ENCODE peak calls at places on chromosomes 13 and 19, in six cellular contexts. T, C, O, W, A and L are unnamed samples.

GRCh38 chr13:31982124-31982523 is 49.5 kb upstream of the FRY start:
- DNase-seq in T (no peak), W (no peak), A (no peak), C (no peak), O (no peak), L (no peak)

GRCh38 chr13:51966186-51966585 is 45.1 kb downstream of the ATP7B start:
- DNase-seq in T (no peak), W (no peak), A (no peak), O (no peak), C (no peak), L (no peak)

GRCh38 chr13:113075711-113076110 is 29.9 kb upstream of the F7 start:
- DNase-seq in W (no peak), C (no peak), T (no peak), A (no peak), O (no peak), L (no peak)

GRCh38 chr19:10033614-10034013 is 20.3 kb downstream of the RDH8 start:
- DNase-seq in W (no peak), T (no peak), A (no peak), O (no peak), C (no peak), L (no peak)

GRCh38 chr13:53143757-53144320 is 115.2 kb downstream of the OLFM4 start:
- DNase-seq in O (no peak), T (no peak), A (no peak), C (no peak), W (no peak), L (no peak)

GRCh38 chr19:21698215-21698614 is 69.2 kb downstream of the ZNF100 start:
- DNase-seq in W (peak; percentile 42), C (no peak), A (no peak), T (peak; percentile 16), O (no peak), L (no peak)

GRCh38 chr13:95039415-95039814 is 261.8 kb downstream of the ABCC4 start:
- DNase-seq in T (no peak), A (no peak), W (peak; percentile 22), O (no peak), C (no peak), L (no peak)

GRCh38 chr13:113053801-113054604 is 51.6 kb upstream of the F7 start:
- DNase-seq in C (no peak), O (no peak), A (no peak), T (no peak), W (no peak), L (peak; percentile 16)

GRCh38 chr13:43397110-43397509 is 373.7 kb downstream of the DNAJC15 start:
- DNase-seq in W (peak; percentile 86), C (no peak), T (no peak), O (no peak), A (no peak), L (no peak)

GRCh38 chr19:3494051-3494450 is 6.4 kb downstream of the DOHH start:
- DNase-seq in W (no peak), A (no peak), C (no peak), T (peak; percentile 85), O (no peak), L (peak; percentile 72)

GRCh38 chr13:73060251-73061160 is 1.7 kb downstream of the KLF5 start:
- DNase-seq in C (no peak), W (peak; percentile 62), O (peak; percentile 33), A (no peak), T (peak; percentile 38), L (no peak)

GRCh38 chr13:42574435-42575311 is 721 bp downstream of the TNFSF11 start:
- DNase-seq in T (no peak), A (no peak), W (no peak), O (no peak), C (peak; percentile 49), L (no peak)

GRCh38 chr19:13208131-13208963 is 58.1 kb downstream of the IER2 start:
- DNase-seq in A (no peak), T (no peak), O (peak; percentile 28), W (peak; percentile 78), C (no peak), L (peak; percentile 87)

GRCh38 chr13:48429036-48429435 is 16.1 kb upstream of the LPAR6 start:
- DNase-seq in W (no peak), A (no peak), O (no peak), T (no peak), C (no peak), L (no peak)

GRCh38 chr13:21538753-21539152 is 65.2 kb downstream of the MICU2 start:
- DNase-seq in T (no peak), O (no peak), C (no peak), A (no peak), W (no peak), L (no peak)

GRCh38 chr19:33821871-33822270 is 25.2 kb downstream of the KCTD15 start:
- DNase-seq in W (peak; percentile 13), C (no peak), A (no peak), O (no peak), T (no peak), L (no peak)

GRCh38 chr19:12913871-12914690 is 5.0 kb downstream of the SYCE2 start:
- DNase-seq in C (no peak), T (no peak), A (no peak), O (no peak), W (peak; percentile 57), L (peak; percentile 30)

GRCh38 chr19:43731854-43732253 is 16.0 kb downstream of the IRGC start:
- DNase-seq in T (no peak), W (no peak), O (no peak), A (no peak), C (no peak), L (no peak)

GRCh38 chr13:40235160-40235796 is 431.2 kb downstream of the FOXO1 start:
- DNase-seq in O (no peak), A (no peak), T (no peak), C (no peak), W (peak; percentile 79), L (no peak)

GRCh38 chr13:79806821-79807220 is 325.9 kb downstream of the NDFIP2 start:
- DNase-seq in A (no peak), C (no peak), T (no peak), W (no peak), O (no peak), L (no peak)

GRCh38 chr19:10044390-10044789 is 31.1 kb downstream of the RDH8 start:
- DNase-seq in A (no peak), T (no peak), C (no peak), O (no peak), W (no peak), L (no peak)

GRCh38 chr19:17733127-17733526 is 13.8 kb downstream of the MAP1S start:
- DNase-seq in W (no peak), T (no peak), A (no peak), C (no peak), O (no peak), L (peak; percentile 78)

GRCh38 chr13:92991687-92992086 is 234.9 kb upstream of the GPC6 start:
- DNase-seq in O (no peak), W (peak; percentile 5), T (no peak), A (no peak), C (no peak), L (no peak)

GRCh38 chr19:44807162-44807561 is 1.7 kb upstream of the BCAM start:
- DNase-seq in C (no peak), T (no peak), O (no peak), W (no peak), A (peak; percentile 84), L (no peak)

GRCh38 chr13:111658150-111659100 is 338.0 kb downstream of the TEX29 start:
- DNase-seq in C (peak; percentile 79), T (no peak), O (no peak), W (no peak), A (no peak), L (peak; percentile 58)

GRCh38 chr19:14528419-14529253 is 758 bp upstream of the TECR start:
- DNase-seq in W (no peak), A (no peak), T (no peak), C (no peak), O (peak; percentile 33), L (no peak)

GRCh38 chr13:36767276-36767675 is 51.7 kb upstream of the RFXAP start:
- DNase-seq in A (no peak), O (no peak), W (no peak), T (no peak), C (no peak), L (no peak)

GRCh38 chr19:37817180-37817911 is 38.0 kb upstream of the ZNF573 start:
- DNase-seq in C (peak; percentile 90), O (peak; percentile 82), T (no peak), A (peak; percentile 82), W (peak; percentile 36), L (peak; percentile 94)

GRCh38 chr13:97502691-97503090 is 68.7 kb downstream of the RAP2A start:
- DNase-seq in T (no peak), W (no peak), A (no peak), O (no peak), C (no peak), L (no peak)